ENCODE peak calls at places on chromosomes 13 and 19, in six cellular contexts. G is gastrocnemius medialis, V is uterus, H is A549, K is transverse colon, O is body of pancreas. U is an unnamed sample.

GRCh38 chr19:17615889-17616685 is 60.6 kb downstream of the COLGALT1 start:
- DNase-seq in G (no peak), V (no peak), H (no peak), K (no peak), O (no peak), U (no peak)

GRCh38 chr19:39765091-39766076 is 13.3 kb upstream of the LEUTX start:
- DNase-seq in G (peak), V (peak), H (peak), K (peak), O (peak), U (no peak)

GRCh38 chr13:70889163-70889562 is 780.9 kb upstream of the KLHL1 start:
- DNase-seq in G (no peak), V (no peak), H (no peak), K (no peak), O (no peak), U (no peak)

GRCh38 chr13:48156466-48156865 is 61.6 kb upstream of the MED4 start:
- DNase-seq in G (peak), V (no peak), H (no peak), K (peak), O (no peak), U (peak)

GRCh38 chr13:23848019-23848418 is 41.2 kb downstream of the MIPEP start:
- DNase-seq in G (no peak), V (no peak), H (no peak), K (no peak), O (no peak), U (no peak)

GRCh38 chr19:14536926-14537692 is 7.7 kb downstream of the TECR start:
- DNase-seq in G (peak), V (peak), H (peak), K (peak), O (peak), U (peak)

GRCh38 chr13:37065893-37066526 is 6.5 kb upstream of the SUPT20H start:
- DNase-seq in G (no peak), V (no peak), H (no peak), K (no peak), O (no peak), U (no peak)

GRCh38 chr19:42246143-42246868 is 3.9 kb upstream of the GSK3A start:
- DNase-seq in G (peak), V (peak), H (peak), K (peak), O (peak), U (no peak)

GRCh38 chr13:76067850-76068249 is 431.7 kb downstream of the LMO7 start:
- DNase-seq in G (no peak), V (no peak), H (no peak), K (no peak), O (no peak), U (no peak)

GRCh38 chr13:32859893-32860292 is 156.3 kb upstream of the KL start:
- DNase-seq in G (no peak), V (no peak), H (no peak), K (no peak), O (no peak), U (no peak)
- H3K4me3 ChIP-seq in G (no peak), V (no peak), H (no peak), K (no peak), O (no peak), U (no peak)

DNA sequence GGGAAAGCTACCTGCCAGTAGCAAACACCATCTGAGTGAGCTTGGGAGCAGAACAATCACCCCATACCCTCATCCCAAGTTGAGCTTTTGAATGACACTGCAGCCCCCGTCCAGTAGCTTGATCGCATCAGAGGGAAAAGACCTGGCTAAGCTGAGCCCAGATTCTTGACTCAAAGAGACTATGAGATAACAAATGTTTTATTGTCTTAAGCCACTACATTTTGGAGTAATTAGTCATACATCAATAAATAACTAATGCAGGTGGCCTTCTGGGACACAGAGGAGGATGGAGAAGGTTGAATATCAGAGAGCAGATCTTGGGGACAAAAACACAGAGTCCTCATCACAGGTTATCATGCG is 24.6 kb upstream of the IGSF23 start:
- DNase-seq in G (peak), V (no peak), H (peak), K (no peak), O (no peak), U (no peak)
- TF ChIP-seq POLR2A in G (no peak), V (no peak), H (no peak), K (no peak), O (no peak), U (no peak)

GRCh38 chr19:50688766-50689165 is 30.8 kb downstream of the SHANK1 start:
- DNase-seq in G (no peak), V (no peak), H (no peak), K (no peak), O (no peak), U (peak)

GRCh38 chr19:50690439-50690838 is 29.2 kb downstream of the SHANK1 start:
- DNase-seq in G (no peak), V (no peak), H (no peak), K (no peak), O (no peak), U (no peak)

GRCh38 chr19:50686310-50687032 is 33.1 kb downstream of the SHANK1 start:
- DNase-seq in G (no peak), V (no peak), H (no peak), K (no peak), O (no peak), U (no peak)
- H3K4me3 ChIP-seq in G (no peak), V (no peak), H (peak), K (no peak), O (no peak), U (no peak)

GRCh38 chr19:4968462-4969291 is at the start of gene KDM4B:
- DNase-seq in G (peak), V (peak), H (peak), K (peak), O (peak), U (peak)
- TF ChIP-seq POLR2A in G (peak), V (peak), H (peak), K (peak), O (peak), U (no peak)

GRCh38 chr19:48616491-48617056 is 1.7 kb upstream of the FAM83E start:
- DNase-seq in G (no peak), V (no peak), H (no peak), K (no peak), O (no peak), U (no peak)
- H3K4me3 ChIP-seq in G (no peak), V (no peak), H (peak), K (no peak), O (no peak), U (no peak)